ENCODE peak calls at places on chromosomes 4 and X, in nine cellular contexts. S, Z, U, F, X, Q, Y, G and N are unnamed samples.

GRCh38 chrX:41333744-41333993 is 293 bp upstream of the DDX3X start:
- DNase-seq in S (no peak), Z (peak; percentile 56), U (peak; percentile 68), F (no peak), X (no peak), Q (no peak), Y (no peak), G (no peak), N (no peak)

GRCh38 chr4:66108898-66109297 is 438.6 kb upstream of the EPHA5 start:
- DNase-seq in S (no peak), Z (no peak), U (no peak), F (no peak), X (no peak), Q (no peak), Y (no peak), G (no peak), N (no peak)

GRCh38 chrX:22534643-22535042 is 261.9 kb downstream of the CBLL2 start:
- DNase-seq in S (no peak), Z (no peak), U (no peak), F (no peak), X (no peak), Q (no peak), Y (no peak), G (no peak), N (no peak)

GRCh38 chrX:125810856-125811255 is 355.2 kb downstream of the DCAF12L2 start:
- DNase-seq in S (no peak), Z (no peak), U (no peak), F (no peak), X (no peak), Q (no peak), Y (no peak), G (no peak), N (no peak)

GRCh38 chrX:53263597-53264094 is 17.7 kb downstream of the IQSEC2 start:
- DNase-seq in S (no peak), Z (peak; percentile 60), U (no peak), F (no peak), X (no peak), Q (no peak), Y (peak; percentile 54), G (no peak), N (no peak)

GRCh38 chr4:112552668-112553067 is 36.7 kb upstream of the NEUROG2 start:
- DNase-seq in S (no peak), Z (no peak), U (no peak), F (no peak), X (no peak), Q (no peak), Y (no peak), G (no peak), N (no peak)

GRCh38 chr4:62640296-62640695 is 1440.2 kb downstream of the ADGRL3 start:
- DNase-seq in S (no peak), Z (no peak), U (no peak), F (no peak), X (no peak), Q (no peak), Y (no peak), G (no peak), N (no peak)

GRCh38 chr4:127709456-127709855 is 20.7 kb upstream of the SLC25A31 start:
- DNase-seq in S (no peak), Z (no peak), U (no peak), F (no peak), X (no peak), Q (no peak), Y (no peak), G (no peak), N (no peak)